ENCODE peak calls at places on chromosomes 13 and 19, in five cellular contexts. L is stimulated activated CD8-positive, alpha-beta memory T cell treated with anti-CD3 and anti-CD28 coated beads, Interleukin-15, amount 100 ng/mL, for 24 hours; M is activated CD4-positive, alpha-beta T cell treated with anti-CD3 and anti-CD28 coated beads for 24 hours; P is AG04449; G is pulmonary artery endothelial cell. K is an unnamed sample.

GRCh38 chr13:20495087-20496023 is 30.3 kb downstream of the CRYL1 start:
- DNase-seq in L (no peak), M (peak), P (peak), G (peak), K (no peak)

GRCh38 chr13:101919541-101920306 is 467.2 kb downstream of the ITGBL1 start:
- DNase-seq in L (no peak), M (no peak), P (no peak), G (no peak), K (no peak)

GRCh38 chr19:1408300-1409203 is 1.2 kb downstream of the DAZAP1 start:
- DNase-seq in L (peak), M (no peak), P (no peak), G (no peak), K (no peak)

GRCh38 chr19:17294051-17294891 is 9.0 kb downstream of the ABHD8 start:
- DNase-seq in L (peak), M (no peak), P (no peak), G (no peak), K (no peak)

GRCh38 chr19:1133471-1133929 is 29.7 kb downstream of the GPX4 start:
- DNase-seq in L (no peak), M (peak), P (no peak), G (no peak), K (no peak)

GRCh38 chr19:498977-499623 is 2.8 kb downstream of the MADCAM1 start:
- DNase-seq in L (no peak), M (no peak), P (no peak), G (no peak), K (no peak)

GRCh38 chr13:45206340-45206739 is 5.5 kb upstream of the KCTD4 start:
- DNase-seq in L (no peak), M (no peak), P (peak), G (peak), K (peak)

GRCh38 chr13:101115762-101116161 is 300.5 kb downstream of the NALCN start:
- DNase-seq in L (no peak), M (no peak), P (no peak), G (no peak), K (no peak)

GRCh38 chr19:48760514-48761221 is 5.3 kb downstream of the FGF21 start:
- DNase-seq in L (no peak), M (no peak), P (no peak), G (no peak), K (no peak)

K was measured in HS-27A.